ENCODE peak calls at places on chromosomes 5 and 9, in nine cellular contexts. One of them, this sample, is unnamed.

GRCh38 chr5:54834121-54834842 is 151.1 kb downstream of the ESM1 start:
- DNase-seq in right lobe of liver: peak; percentile 46
- DNase-seq in upper lobe of right lung: no peak
- DNase-seq in HCT116: no peak
- DNase-seq in adrenal gland: peak; percentile 11
- DNase-seq in Peyer's patch: no peak
- DNase-seq in IMR-90: no peak
- DNase-seq in stomach: no peak
- DNase-seq in endodermal cell: no peak
- DNase-seq in this sample: no peak

GRCh38 chr5:141877478-141878185 is 578 bp downstream of the PCDH1 start:
- DNase-seq in right lobe of liver: peak; percentile 42
- DNase-seq in upper lobe of right lung: peak; percentile 77
- DNase-seq in HCT116: no peak
- DNase-seq in adrenal gland: no peak
- DNase-seq in Peyer's patch: no peak
- DNase-seq in IMR-90: no peak
- DNase-seq in stomach: no peak
- DNase-seq in endodermal cell: peak; percentile 78
- DNase-seq in this sample: peak; percentile 71

GRCh38 chr5:117752403-117752802 is 1177.8 kb upstream of the SEMA6A start:
- DNase-seq in right lobe of liver: no peak
- DNase-seq in upper lobe of right lung: no peak
- DNase-seq in HCT116: no peak
- DNase-seq in adrenal gland: no peak
- DNase-seq in Peyer's patch: no peak
- DNase-seq in IMR-90: no peak
- DNase-seq in stomach: no peak
- DNase-seq in endodermal cell: no peak
- DNase-seq in this sample: no peak

GRCh38 chr9:124126571-124127289 is 115.2 kb downstream of the LHX2 start:
- DNase-seq in right lobe of liver: peak; percentile 77
- DNase-seq in upper lobe of right lung: peak; percentile 84
- DNase-seq in HCT116: peak; percentile 60
- DNase-seq in adrenal gland: peak; percentile 78
- DNase-seq in Peyer's patch: peak; percentile 78
- DNase-seq in IMR-90: peak; percentile 65
- DNase-seq in stomach: peak; percentile 83
- DNase-seq in endodermal cell: peak; percentile 95
- DNase-seq in this sample: peak; percentile 85

GRCh38 chr9:93458702-93459101 is 5.3 kb upstream of the FAM120AOS start:
- DNase-seq in right lobe of liver: no peak
- DNase-seq in upper lobe of right lung: no peak
- DNase-seq in HCT116: no peak
- DNase-seq in adrenal gland: peak; percentile 9
- DNase-seq in Peyer's patch: no peak
- DNase-seq in IMR-90: no peak
- DNase-seq in stomach: no peak
- DNase-seq in endodermal cell: no peak
- DNase-seq in this sample: no peak

GRCh38 chr5:218457-219289 is 553 bp downstream of the SDHA start:
- DNase-seq in right lobe of liver: peak; percentile 60
- DNase-seq in upper lobe of right lung: peak; percentile 76
- DNase-seq in HCT116: no peak
- DNase-seq in adrenal gland: peak; percentile 66
- DNase-seq in Peyer's patch: peak; percentile 47
- DNase-seq in IMR-90: peak; percentile 19
- DNase-seq in stomach: peak; percentile 56
- DNase-seq in endodermal cell: peak; percentile 81
- DNase-seq in this sample: peak; percentile 75

GRCh38 chr9:12640021-12640587 is 53.1 kb upstream of the TYRP1 start:
- DNase-seq in right lobe of liver: no peak
- DNase-seq in upper lobe of right lung: no peak
- DNase-seq in HCT116: peak; percentile 26
- DNase-seq in adrenal gland: no peak
- DNase-seq in Peyer's patch: no peak
- DNase-seq in IMR-90: peak; percentile 43
- DNase-seq in stomach: no peak
- DNase-seq in endodermal cell: no peak
- DNase-seq in this sample: no peak

GRCh38 chr5:150576449-150576949 is 64.0 kb upstream of the SYNPO start:
- DNase-seq in right lobe of liver: no peak
- DNase-seq in upper lobe of right lung: peak; percentile 40
- DNase-seq in HCT116: no peak
- DNase-seq in adrenal gland: no peak
- DNase-seq in Peyer's patch: no peak
- DNase-seq in IMR-90: no peak
- DNase-seq in stomach: no peak
- DNase-seq in endodermal cell: no peak
- DNase-seq in this sample: no peak

GRCh38 chr5:11322133-11322532 is 561.1 kb upstream of the DAP start:
- DNase-seq in right lobe of liver: no peak
- DNase-seq in upper lobe of right lung: no peak
- DNase-seq in HCT116: no peak
- DNase-seq in adrenal gland: peak; percentile 17
- DNase-seq in Peyer's patch: no peak
- DNase-seq in IMR-90: no peak
- DNase-seq in stomach: no peak
- DNase-seq in endodermal cell: no peak
- DNase-seq in this sample: no peak

GRCh38 chr9:81755721-81756120 is 66.4 kb upstream of the TLE1 start:
- DNase-seq in right lobe of liver: no peak
- DNase-seq in upper lobe of right lung: no peak
- DNase-seq in HCT116: no peak
- DNase-seq in adrenal gland: no peak
- DNase-seq in Peyer's patch: no peak
- DNase-seq in IMR-90: no peak
- DNase-seq in stomach: no peak
- DNase-seq in endodermal cell: no peak
- DNase-seq in this sample: no peak

GRCh38 chr9:105238302-105238701 is 6.1 kb upstream of the SLC44A1 start:
- DNase-seq in right lobe of liver: peak; percentile 51
- DNase-seq in upper lobe of right lung: no peak
- DNase-seq in HCT116: no peak
- DNase-seq in adrenal gland: no peak
- DNase-seq in Peyer's patch: no peak
- DNase-seq in IMR-90: no peak
- DNase-seq in stomach: peak; percentile 78
- DNase-seq in endodermal cell: no peak
- DNase-seq in this sample: no peak

GRCh38 chr5:149007174-149007573 is 55.7 kb downstream of the SH3TC2 start:
- DNase-seq in right lobe of liver: no peak
- DNase-seq in upper lobe of right lung: no peak
- DNase-seq in HCT116: no peak
- DNase-seq in adrenal gland: no peak
- DNase-seq in Peyer's patch: no peak
- DNase-seq in IMR-90: peak; percentile 83
- DNase-seq in stomach: no peak
- DNase-seq in endodermal cell: no peak
- DNase-seq in this sample: no peak

GRCh38 chr9:99491408-99492259 is 269.6 kb downstream of the SEC61B start:
- DNase-seq in right lobe of liver: no peak
- DNase-seq in upper lobe of right lung: no peak
- DNase-seq in HCT116: no peak
- DNase-seq in adrenal gland: no peak
- DNase-seq in Peyer's patch: no peak
- DNase-seq in IMR-90: peak; percentile 70
- DNase-seq in stomach: no peak
- DNase-seq in endodermal cell: no peak
- DNase-seq in this sample: no peak

GRCh38 chr5:98726258-98726657 is 47.2 kb upstream of the RGMB start:
- DNase-seq in right lobe of liver: no peak
- DNase-seq in upper lobe of right lung: no peak
- DNase-seq in HCT116: no peak
- DNase-seq in adrenal gland: no peak
- DNase-seq in Peyer's patch: no peak
- DNase-seq in IMR-90: no peak
- DNase-seq in stomach: no peak
- DNase-seq in endodermal cell: no peak
- DNase-seq in this sample: no peak

GRCh38 chr5:54558362-54558761 is 40.8 kb downstream of the SNX18 start:
- DNase-seq in right lobe of liver: no peak
- DNase-seq in upper lobe of right lung: no peak
- DNase-seq in HCT116: no peak
- DNase-seq in adrenal gland: no peak
- DNase-seq in Peyer's patch: no peak
- DNase-seq in IMR-90: peak; percentile 51
- DNase-seq in stomach: no peak
- DNase-seq in endodermal cell: no peak
- DNase-seq in this sample: no peak

GRCh38 chr5:107418071-107418470 is 252.7 kb downstream of the EFNA5 start:
- DNase-seq in right lobe of liver: no peak
- DNase-seq in upper lobe of right lung: no peak
- DNase-seq in HCT116: no peak
- DNase-seq in adrenal gland: no peak
- DNase-seq in Peyer's patch: no peak
- DNase-seq in IMR-90: no peak
- DNase-seq in stomach: no peak
- DNase-seq in endodermal cell: no peak
- DNase-seq in this sample: no peak

GRCh38 chr9:69526699-69527098 is 145.5 kb downstream of the APBA1 start:
- DNase-seq in right lobe of liver: no peak
- DNase-seq in upper lobe of right lung: no peak
- DNase-seq in HCT116: no peak
- DNase-seq in adrenal gland: no peak
- DNase-seq in Peyer's patch: no peak
- DNase-seq in IMR-90: no peak
- DNase-seq in stomach: no peak
- DNase-seq in endodermal cell: no peak
- DNase-seq in this sample: no peak

GRCh38 chr9:21551401-21551800 is 69.3 kb upstream of the IFNE start:
- DNase-seq in right lobe of liver: no peak
- DNase-seq in upper lobe of right lung: no peak
- DNase-seq in HCT116: no peak
- DNase-seq in adrenal gland: no peak
- DNase-seq in Peyer's patch: no peak
- DNase-seq in IMR-90: peak; percentile 47
- DNase-seq in stomach: no peak
- DNase-seq in endodermal cell: no peak
- DNase-seq in this sample: no peak
- H3K4me1 ChIP-seq in right lobe of liver: no peaks in the 10 kb centered on the region
- H3K4me1 ChIP-seq in upper lobe of right lung: no peaks in the 10 kb centered on the region
- H3K4me1 ChIP-seq in HCT116: peaks cover 100% of the 10 kb centered on the region
- H3K4me1 ChIP-seq in adrenal gland: no peaks in the 10 kb centered on the region
- H3K4me1 ChIP-seq in Peyer's patch: no peaks in the 10 kb centered on the region
- H3K4me1 ChIP-seq in IMR-90: peaks cover 25% of the 10 kb centered on the region
- H3K4me1 ChIP-seq in stomach: peaks cover 20% of the 10 kb centered on the region
- H3K4me1 ChIP-seq in endodermal cell: no peaks in the 10 kb centered on the region
- H3K4me1 ChIP-seq in this sample: no peaks in the 10 kb centered on the region

GRCh38 chr5:86971034-86971511 is 296.6 kb upstream of the RASA1 start:
- DNase-seq in right lobe of liver: no peak
- DNase-seq in upper lobe of right lung: no peak
- DNase-seq in HCT116: peak; percentile 18
- DNase-seq in adrenal gland: no peak
- DNase-seq in Peyer's patch: no peak
- DNase-seq in IMR-90: peak; percentile 27
- DNase-seq in stomach: no peak
- DNase-seq in endodermal cell: no peak
- DNase-seq in this sample: no peak
- TF ChIP-seq CTCF in right lobe of liver: peak; percentile 23
- TF ChIP-seq CTCF in upper lobe of right lung: peak; percentile 25
- TF ChIP-seq CTCF in HCT116: peak; percentile 41
- TF ChIP-seq CTCF in adrenal gland: peak; percentile 35
- TF ChIP-seq CTCF in Peyer's patch: peak; percentile 27
- TF ChIP-seq CTCF in IMR-90: peak; percentile 9
- TF ChIP-seq CTCF in stomach: no peak
- TF ChIP-seq CTCF in endodermal cell: peak; percentile 19
- TF ChIP-seq CTCF in this sample: no peak

GRCh38 chr9:87499455-87500015 is 1.9 kb downstream of the DAPK1 start:
- DNase-seq in right lobe of liver: no peak
- DNase-seq in upper lobe of right lung: no peak
- DNase-seq in HCT116: no peak
- DNase-seq in adrenal gland: no peak
- DNase-seq in Peyer's patch: no peak
- DNase-seq in IMR-90: no peak
- DNase-seq in stomach: no peak
- DNase-seq in endodermal cell: no peak
- DNase-seq in this sample: no peak
- H3K4me1 ChIP-seq in right lobe of liver: no peaks in the 10 kb centered on the region
- H3K4me1 ChIP-seq in upper lobe of right lung: peaks cover 45% of the 10 kb centered on the region
- H3K4me1 ChIP-seq in HCT116: peaks cover 17% of the 10 kb centered on the region
- H3K4me1 ChIP-seq in adrenal gland: peaks cover 4% of the 10 kb centered on the region
- H3K4me1 ChIP-seq in Peyer's patch: no peaks in the 10 kb centered on the region
- H3K4me1 ChIP-seq in IMR-90: no peaks in the 10 kb centered on the region
- H3K4me1 ChIP-seq in stomach: peaks cover 63% of the 10 kb centered on the region
- H3K4me1 ChIP-seq in endodermal cell: no peaks in the 10 kb centered on the region
- H3K4me1 ChIP-seq in this sample: peaks cover 16% of the 10 kb centered on the region

GRCh38 chr5:72355706-72356299 is 35.6 kb downstream of the PTCD2 start:
- DNase-seq in right lobe of liver: no peak
- DNase-seq in upper lobe of right lung: no peak
- DNase-seq in HCT116: no peak
- DNase-seq in adrenal gland: peak; percentile 32
- DNase-seq in Peyer's patch: no peak
- DNase-seq in IMR-90: peak; percentile 22
- DNase-seq in stomach: no peak
- DNase-seq in endodermal cell: peak; percentile 75
- DNase-seq in this sample: no peak
- TF ChIP-seq CTCF in right lobe of liver: peak; percentile 38
- TF ChIP-seq CTCF in upper lobe of right lung: peak; percentile 49
- TF ChIP-seq CTCF in HCT116: peak; percentile 50
- TF ChIP-seq CTCF in adrenal gland: peak; percentile 26
- TF ChIP-seq CTCF in Peyer's patch: no peak
- TF ChIP-seq CTCF in IMR-90: peak; percentile 40
- TF ChIP-seq CTCF in stomach: no peak
- TF ChIP-seq CTCF in endodermal cell: peak; percentile 80
- TF ChIP-seq CTCF in this sample: no peak

DNA sequence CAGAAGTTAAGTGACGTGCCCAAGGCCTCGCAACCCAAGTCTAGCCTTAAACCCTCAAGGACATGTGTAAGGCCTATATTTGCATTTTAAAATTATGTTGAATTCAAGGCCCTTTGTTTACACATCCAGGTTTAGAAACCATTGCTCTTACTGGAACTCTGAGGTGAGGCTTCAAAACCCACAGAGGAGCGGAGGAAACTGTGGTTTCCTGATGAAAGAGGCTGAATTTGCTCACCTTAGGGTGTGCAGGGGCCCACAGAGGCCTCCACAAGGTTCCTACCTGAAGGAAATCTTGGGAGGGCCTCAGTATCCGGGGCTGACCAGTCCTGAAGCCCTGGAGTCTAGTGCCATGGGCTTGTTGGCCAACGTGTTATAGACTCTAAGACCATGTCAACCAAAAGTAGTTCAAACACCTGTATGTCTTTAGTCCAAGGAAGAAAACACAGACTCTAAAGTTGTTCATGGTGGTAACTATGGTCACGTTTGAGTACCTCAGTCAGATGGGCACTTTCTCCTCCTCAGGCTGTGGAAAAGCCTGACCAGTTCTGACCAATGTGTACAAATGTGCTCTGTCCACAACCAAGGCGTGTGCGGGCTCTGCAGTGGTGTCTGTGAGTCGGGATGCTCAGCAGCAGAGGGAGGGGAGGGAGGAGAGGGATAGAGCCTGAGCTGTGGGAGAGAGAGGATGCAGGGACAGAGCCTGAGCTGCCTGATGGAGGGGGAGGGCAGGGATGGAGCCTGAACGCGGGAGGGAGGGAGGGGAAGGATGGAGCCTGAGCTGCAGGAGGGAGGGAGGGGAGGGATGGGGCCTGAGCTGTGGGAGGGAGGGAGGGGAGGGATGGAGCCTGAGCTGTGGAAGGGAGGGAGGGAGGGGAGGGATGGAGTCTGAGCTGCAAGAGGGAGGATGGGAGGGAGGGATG is 124.5 kb upstream of the ERCC6L2 start:
- DNase-seq in right lobe of liver: no peak
- DNase-seq in upper lobe of right lung: no peak
- DNase-seq in HCT116: no peak
- DNase-seq in adrenal gland: no peak
- DNase-seq in Peyer's patch: no peak
- DNase-seq in IMR-90: no peak
- DNase-seq in stomach: no peak
- DNase-seq in endodermal cell: no peak
- DNase-seq in this sample: no peak
- H3K4me1 ChIP-seq in right lobe of liver: no peaks in the 10 kb centered on the region
- H3K4me1 ChIP-seq in upper lobe of right lung: no peaks in the 10 kb centered on the region
- H3K4me1 ChIP-seq in HCT116: no peaks in the 10 kb centered on the region
- H3K4me1 ChIP-seq in adrenal gland: peaks cover 22% of the 10 kb centered on the region
- H3K4me1 ChIP-seq in Peyer's patch: no peaks in the 10 kb centered on the region
- H3K4me1 ChIP-seq in IMR-90: peaks cover 4% of the 10 kb centered on the region
- H3K4me1 ChIP-seq in stomach: peaks cover 17% of the 10 kb centered on the region
- H3K4me1 ChIP-seq in endodermal cell: peaks cover 11% of the 10 kb centered on the region
- H3K4me1 ChIP-seq in this sample: peaks cover 4% of the 10 kb centered on the region

This sample was measured in mucosa of descending colon.